ENCODE peak calls at places on chromosomes 6 and 20, in seven cellular contexts. G is GM23338, Z is OCI-LY7, V is breast epithelium, Y is fibroblast of lung, K is DND-41, S is left lung. M is an unnamed sample. For H3K4me1, the result is how much of the 10 kb centered on the place peaks cover.

GRCh38 chr20:38937000-38937399 is 10.8 kb downstream of the FAM83D start:
- DNase-seq in Z (no peak), V (no peak), S (no peak), G (no peak), K (no peak), Y (no peak), M (no peak)

GRCh38 chr20:19688031-19688806 is 69.8 kb upstream of the RIN2 start:
- DNase-seq in Z (no peak), Y (peak), V (peak), S (peak), G (peak), K (no peak), M (no peak)

GRCh38 chr20:8749986-8750385 is 318.9 kb upstream of the PLCB4 start:
- DNase-seq in G (no peak), Y (peak), V (no peak), Z (no peak), S (no peak), K (no peak), M (no peak)

GRCh38 chr6:134640975-134641429 is 308.9 kb downstream of the ALDH8A1 start:
- DNase-seq in S (no peak), Y (peak), Z (peak), G (peak), V (peak), K (peak), M (peak)

GRCh38 chr20:51534764-51535386 is 7.6 kb downstream of the NFATC2 start:
- DNase-seq in Z (no peak), S (no peak), V (no peak), K (no peak), Y (no peak), G (no peak), M (no peak)

GRCh38 chr6:47103931-47104330 is 61.8 kb upstream of the ADGRF1 start:
- DNase-seq in Z (peak), V (no peak), S (no peak), G (no peak), K (no peak), Y (no peak), M (no peak)

GRCh38 chr6:124470803-124471202 is 491.4 kb upstream of the RNF217 start:
- DNase-seq in K (no peak), Y (no peak), Z (no peak), G (no peak), S (no peak), V (no peak), M (no peak)

GRCh38 chr6:69305456-69305855 is 491.4 kb downstream of the LMBRD1 start:
- DNase-seq in S (no peak), V (no peak), Z (no peak), G (no peak), K (no peak), Y (no peak), M (no peak)

GRCh38 chr6:49326337-49326736 is 136.7 kb downstream of the MMUT start:
- DNase-seq in Z (no peak), S (no peak), V (no peak), Y (peak), G (no peak), K (no peak), M (no peak)

GRCh38 chr6:68313911-68314310 is 321.2 kb upstream of the ADGRB3 start:
- DNase-seq in G (peak), K (no peak), V (no peak), S (no peak), Y (peak), Z (no peak), M (no peak)

GRCh38 chr6:64041373-64041772 is 405.8 kb downstream of the PHF3 start:
- DNase-seq in K (no peak), Z (no peak), G (no peak), V (no peak), Y (no peak), S (no peak), M (no peak)

DNA sequence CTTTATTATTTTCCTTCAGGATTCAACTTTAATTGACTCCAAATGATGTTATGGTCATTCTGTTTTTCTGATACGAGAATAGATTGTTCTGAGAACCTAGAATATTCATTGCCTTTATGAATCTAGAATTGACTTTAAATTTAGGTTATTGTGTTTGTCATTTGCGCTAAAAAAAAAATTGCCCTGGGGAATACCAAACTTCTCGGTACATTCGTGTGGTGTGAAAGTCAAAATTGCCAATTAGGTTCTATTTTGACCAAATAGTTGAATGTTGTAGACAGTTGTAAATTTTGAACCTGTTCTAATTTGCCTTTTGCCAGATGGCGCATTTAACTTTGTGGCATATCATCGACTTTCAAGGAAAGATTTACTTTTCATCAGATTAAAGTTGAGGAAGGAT is 3.0 kb downstream of the WTAP start:
- DNase-seq in S (no peak), G (no peak), V (no peak), Z (no peak), Y (no peak), K (no peak), M (no peak)
- H3K4me3 ChIP-seq in S (no peak), G (peak), V (peak), Z (peak), Y (no peak), K (no peak), M (peak)

DNA sequence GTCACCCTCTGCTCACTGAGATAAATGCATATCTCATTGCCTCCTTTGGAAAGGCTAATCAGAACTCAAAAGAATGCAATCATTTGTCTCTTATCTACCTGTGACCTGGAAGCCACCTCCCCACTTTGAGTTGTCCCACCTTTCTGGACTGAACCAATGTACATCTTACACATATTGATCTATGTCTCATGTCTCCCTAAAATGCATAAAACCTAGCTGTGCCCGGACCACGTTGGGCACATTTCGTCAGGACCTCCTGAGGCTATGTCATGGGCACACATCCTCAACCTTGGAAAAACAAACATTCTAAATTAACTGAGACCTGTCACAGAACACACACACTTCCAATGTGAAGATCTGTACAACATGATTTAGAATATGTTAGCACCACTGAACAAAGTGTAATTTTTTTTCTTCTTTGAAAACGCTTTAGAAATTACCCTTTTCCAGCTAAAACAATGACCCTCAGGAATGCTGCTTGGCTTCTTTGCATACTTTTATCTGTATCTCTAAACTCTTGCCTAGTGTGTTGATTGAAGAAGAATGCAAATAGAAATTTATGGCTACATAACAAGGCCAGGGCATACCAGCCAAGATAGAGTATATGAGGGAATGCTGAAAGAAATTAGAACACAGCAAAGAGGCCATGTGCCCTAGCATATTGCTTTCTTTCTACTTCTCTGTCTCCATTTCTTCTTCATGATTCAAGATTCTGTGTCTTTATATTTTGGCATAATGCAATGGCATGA is 84.6 kb upstream of the DST start:
- DNase-seq in K (no peak), V (no peak), S (no peak), Z (no peak), G (peak), Y (no peak), M (no peak)
- H3K4me1 ChIP-seq in K (under half), V (under half), S (under half), Z (under half), G (half or more), Y (under half), M (under half)

GRCh38 chr6:166583230-166583629 is 3.2 kb downstream of the RAMACL start:
- DNase-seq in Y (no peak), V (no peak), Z (no peak), G (no peak), S (no peak), K (no peak), M (no peak)
- H3K27ac ChIP-seq in Y (no peak), V (no peak), Z (no peak), G (no peak), S (peak), K (no peak), M (no peak)

GRCh38 chr6:30748301-30748769 is 4.0 kb upstream of the IER3 start:
- DNase-seq in G (no peak), V (no peak), S (no peak), Y (no peak), K (no peak), Z (no peak), M (no peak)

GRCh38 chr6:30748851-30749540 is 4.6 kb upstream of the IER3 start:
- DNase-seq in K (no peak), V (no peak), Z (no peak), S (no peak), G (no peak), Y (no peak), M (no peak)

GRCh38 chr6:30747300-30747687 is 2.9 kb upstream of the IER3 start:
- DNase-seq in K (no peak), G (no peak), Y (no peak), V (no peak), S (no peak), Z (no peak), M (no peak)

GRCh38 chr6:30750379-30750668 is 6.0 kb upstream of the IER3 start:
- DNase-seq in K (no peak), Z (no peak), S (no peak), Y (no peak), G (no peak), V (no peak), M (no peak)

GRCh38 chr6:30749554-30750378 is 5.4 kb upstream of the IER3 start:
- DNase-seq in V (no peak), S (no peak), G (no peak), K (no peak), Z (no peak), Y (no peak), M (no peak)
- H3K4me3 ChIP-seq in V (no peak), S (no peak), G (no peak), K (no peak), Z (no peak), Y (no peak), M (no peak)

GRCh38 chr6:106884576-106884975 is 90.0 kb downstream of the CD24 start:
- DNase-seq in S (no peak), Z (no peak), Y (no peak), K (no peak), G (no peak), V (no peak), M (no peak)
- H3K4me1 ChIP-seq in S (under half), Z (under half), Y (under half), K (under half), G (half or more), V (under half), M (under half)

GRCh38 chr6:163386329-163386910 is 28.1 kb upstream of the QKI start:
- DNase-seq in K (no peak), Y (no peak), G (no peak), S (no peak), Z (no peak), V (no peak), M (no peak)

GRCh38 chr6:163387317-163387716 is 27.2 kb upstream of the QKI start:
- DNase-seq in Z (no peak), V (no peak), Y (no peak), G (no peak), S (no peak), K (no peak), M (no peak)

GRCh38 chr6:163381118-163381751 is 33.3 kb upstream of the QKI start:
- DNase-seq in K (no peak), V (no peak), S (no peak), Z (no peak), Y (no peak), G (no peak), M (no peak)

GRCh38 chr6:163384510-163384909 is 30.0 kb upstream of the QKI start:
- DNase-seq in S (no peak), K (no peak), G (no peak), Y (no peak), V (no peak), Z (no peak), M (no peak)

GRCh38 chr6:163383912-163384311 is 30.6 kb upstream of the QKI start:
- DNase-seq in G (no peak), S (no peak), Z (no peak), K (no peak), V (no peak), Y (peak), M (no peak)
- H3K27ac ChIP-seq in G (no peak), S (no peak), Z (no peak), K (no peak), V (no peak), Y (no peak), M (no peak)

GRCh38 chr6:83067448-83068413 is at the start of gene DOP1A:
- DNase-seq in V (peak), Y (peak), K (peak), G (peak), S (peak), Z (peak), M (peak)
- H3K4me3 ChIP-seq in V (peak), Y (peak), K (peak), G (peak), S (peak), Z (peak), M (peak)

GRCh38 chr6:99424022-99424421 is 1.1 kb downstream of the PNISR start:
- DNase-seq in G (no peak), Y (no peak), K (no peak), Z (no peak), S (no peak), V (no peak), M (no peak)

GRCh38 chr6:99426454-99426762 is 1.3 kb upstream of the PNISR start:
- DNase-seq in S (no peak), Z (no peak), G (peak), Y (peak), V (no peak), K (no peak), M (no peak)

GRCh38 chr6:99427988-99428387 is 2.9 kb upstream of the PNISR start:
- DNase-seq in Y (no peak), S (no peak), V (no peak), G (no peak), K (no peak), Z (no peak), M (no peak)

GRCh38 chr6:99424761-99425646 is at the start of gene PNISR:
- DNase-seq in K (peak), Y (peak), V (peak), S (peak), Z (peak), G (peak), M (peak)

GRCh38 chr6:99425647-99426453 is 742 bp upstream of the PNISR start:
- DNase-seq in Y (peak), G (peak), Z (peak), V (peak), K (peak), S (peak), M (no peak)
- H3K4me1 ChIP-seq in Y (under half), G (under half), Z (under half), V (under half), K (half or more), S (half or more), M (under half)

GRCh38 chr20:363319-364078 is 16.6 kb downstream of the NRSN2 start:
- DNase-seq in Z (peak), K (no peak), Y (no peak), V (no peak), G (no peak), S (no peak), M (no peak)

GRCh38 chr20:366719-367485 is 13.7 kb upstream of the TRIB3 start:
- DNase-seq in V (no peak), S (no peak), K (no peak), Z (no peak), G (no peak), Y (no peak), M (no peak)

GRCh38 chr20:367486-367887 is 13.1 kb upstream of the TRIB3 start:
- DNase-seq in Y (no peak), K (no peak), V (no peak), G (no peak), Z (no peak), S (no peak), M (no peak)

GRCh38 chr20:366042-366718 is 14.4 kb upstream of the TRIB3 start:
- DNase-seq in V (no peak), S (no peak), Y (no peak), Z (no peak), G (no peak), K (peak), M (no peak)

DNA sequence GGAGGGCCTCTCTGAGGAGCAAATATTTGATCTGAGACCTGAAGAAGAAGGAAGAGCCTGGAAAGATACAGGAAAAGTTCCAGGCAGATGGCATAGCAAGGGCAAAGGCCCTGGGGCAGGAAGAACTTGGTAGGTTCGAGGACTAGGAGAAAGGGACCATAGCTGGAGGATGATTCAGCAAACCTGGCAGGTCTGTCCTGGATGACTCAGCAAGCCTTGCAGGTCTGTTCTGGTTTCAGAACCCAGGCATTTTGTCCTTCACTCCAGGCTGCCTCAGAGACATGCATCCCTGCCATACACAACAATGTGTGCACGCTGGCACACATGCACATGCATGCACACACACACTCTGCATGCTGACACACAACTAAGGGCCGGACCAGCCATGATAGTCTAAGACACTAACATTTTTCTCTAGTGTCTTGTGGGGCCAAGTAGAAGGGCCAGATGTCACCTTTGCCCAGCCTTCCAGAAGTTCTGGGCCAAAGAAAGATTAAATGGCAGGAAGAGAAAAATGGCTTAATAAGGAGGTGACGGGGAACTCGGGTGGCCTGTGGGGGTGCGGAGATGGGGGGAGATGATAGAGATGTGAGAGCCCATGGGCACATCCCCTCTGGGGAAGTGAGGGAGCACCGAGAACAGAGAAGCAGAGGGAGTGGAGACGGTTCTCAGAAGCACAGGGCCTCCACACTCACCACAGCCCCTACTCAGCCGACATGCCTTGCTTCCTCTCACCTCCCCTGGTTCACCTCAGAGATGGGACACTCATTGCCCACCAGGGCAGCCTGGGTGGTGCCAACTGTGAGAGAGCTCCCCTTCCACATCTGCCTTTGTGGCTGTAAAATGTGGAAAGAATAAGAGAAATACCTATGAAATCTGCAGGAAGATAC is 15.4 kb upstream of the TRIB3 start:
- DNase-seq in Z (peak), G (peak), V (no peak), K (peak), Y (no peak), S (no peak), M (peak)
- H3K27ac ChIP-seq in Z (no peak), G (no peak), V (no peak), K (no peak), Y (no peak), S (no peak), M (no peak)